ENCODE peak calls at places on chromosomes 16 and 17, in seven cellular contexts. Q is A549, X is GM12878, C is HepG2, M is IMR-90, P is K562, A is H1. U is an unnamed sample.

GRCh38 chr17:47605006-47605405 is 44.7 kb upstream of the KPNB1 start:
- DNase-seq in Q (no peak), C (no peak), X (no peak), A (no peak), M (peak), P (no peak), U (no peak)

GRCh38 chr16:88619859-88620655 is 18.3 kb upstream of the IL17C start:
- DNase-seq in A (no peak), M (peak), C (no peak), Q (no peak), X (no peak), P (no peak), U (no peak)

GRCh38 chr17:49915260-49915659 is 53.7 kb upstream of the DLX4 start:
- DNase-seq in P (no peak), Q (no peak), X (no peak), M (no peak), A (no peak), C (no peak), U (no peak)

GRCh38 chr17:39069114-39069756 is 82.2 kb downstream of the PLXDC1 start:
- DNase-seq in M (peak), C (peak), Q (peak), X (no peak), P (peak), A (no peak), U (no peak)

GRCh38 chr17:60743812-60744211 is 66.2 kb downstream of the BCAS3 start:
- DNase-seq in M (peak), X (no peak), P (no peak), Q (no peak), A (no peak), C (no peak), U (peak)

GRCh38 chr16:29900102-29900887 is at the start of gene ASPHD1:
- DNase-seq in A (peak), Q (peak), M (peak), C (peak), X (no peak), P (peak), U (peak)

GRCh38 chr17:65547253-65547670 is 14.2 kb downstream of the AXIN2 start:
- DNase-seq in A (no peak), P (no peak), X (no peak), Q (no peak), C (peak), M (peak), U (no peak)

GRCh38 chr17:48577946-48578615 is at the start of gene HOXB4:
- DNase-seq in A (no peak), X (peak), C (no peak), Q (no peak), M (peak), P (peak), U (no peak)

GRCh38 chr17:64411999-64412771 is 21.5 kb upstream of the PECAM1 start:
- DNase-seq in Q (no peak), M (no peak), X (no peak), A (peak), P (no peak), C (no peak), U (no peak)

GRCh38 chr16:70701596-70701995 is 15.7 kb upstream of the MTSS2 start:
- DNase-seq in A (no peak), Q (no peak), X (no peak), P (no peak), C (no peak), M (no peak), U (no peak)

GRCh38 chr16:13795131-13795530 is 124.8 kb upstream of the ERCC4 start:
- DNase-seq in Q (no peak), M (no peak), P (no peak), A (no peak), X (no peak), C (no peak), U (no peak)

GRCh38 chr17:16918443-16918842 is 53.5 kb downstream of the TNFRSF13B start:
- DNase-seq in Q (no peak), P (no peak), C (no peak), A (no peak), M (no peak), X (no peak), U (no peak)

GRCh38 chr16:1468456-1468855 is 6.4 kb downstream of the CLCN7 start:
- DNase-seq in X (no peak), M (no peak), P (no peak), A (no peak), C (no peak), Q (no peak), U (no peak)

GRCh38 chr16:88727871-88728270 is 21.6 kb downstream of the CTU2 start:
- DNase-seq in P (no peak), X (no peak), Q (no peak), M (no peak), C (no peak), A (no peak), U (no peak)

GRCh38 chr16:67339453-67339852 is 12.8 kb downstream of the LRRC36 start:
- DNase-seq in M (peak), P (no peak), Q (no peak), C (peak), A (no peak), X (no peak), U (peak)

GRCh38 chr16:80580109-80580832 is 39.5 kb downstream of the DYNLRB2 start:
- DNase-seq in Q (no peak), A (no peak), C (no peak), P (no peak), X (peak), M (peak), U (no peak)

GRCh38 chr16:84367297-84367680 is 1.0 kb upstream of the ATP2C2 start:
- DNase-seq in A (no peak), P (no peak), M (no peak), Q (no peak), X (no peak), C (no peak), U (no peak)

GRCh38 chr17:78777886-78778285 is 4.2 kb downstream of the CYTH1 start:
- DNase-seq in A (no peak), M (no peak), X (no peak), P (no peak), Q (no peak), C (no peak), U (no peak)

GRCh38 chr16:57955572-57955971 is 15.4 kb downstream of the CNGB1 start:
- DNase-seq in M (no peak), Q (peak), X (no peak), P (no peak), A (no peak), C (no peak), U (no peak)

GRCh38 chr17:55264640-55265298 is at the start of gene HLF:
- DNase-seq in M (peak), X (no peak), A (peak), Q (peak), P (peak), C (peak), U (peak)

GRCh38 chr16:50603206-50604064 is 55.2 kb downstream of the NKD1 start:
- DNase-seq in X (no peak), M (no peak), Q (no peak), A (no peak), P (no peak), C (no peak), U (no peak)

GRCh38 chr17:61904094-61904710 is 23.6 kb downstream of the INTS2 start:
- DNase-seq in X (peak), M (no peak), Q (no peak), A (no peak), P (no peak), C (no peak), U (no peak)

GRCh38 chr17:4733073-4733531 is 1.9 kb downstream of the MED11 start:
- DNase-seq in M (no peak), X (no peak), C (peak), Q (no peak), P (no peak), A (no peak), U (no peak)

GRCh38 chr17:47663997-47664941 is 14.6 kb downstream of the KPNB1 start:
- DNase-seq in C (peak), M (peak), P (peak), Q (peak), X (peak), A (no peak), U (peak)

GRCh38 chr17:79101111-79101673 is 26.6 kb downstream of the ENGASE start:
- DNase-seq in Q (no peak), M (no peak), P (no peak), A (no peak), C (no peak), X (no peak), U (no peak)

GRCh38 chr17:80272366-80272765 is 11.7 kb downstream of the RNF213 start:
- DNase-seq in A (no peak), M (no peak), P (no peak), Q (no peak), C (no peak), X (no peak), U (no peak)
- TF ChIP-seq RAD21 in A (no peak), M (no peak), P (no peak), Q (no peak), C (no peak), X (no peak), U (no peak)

GRCh38 chr16:52751035-52751434 is 204.1 kb upstream of the TOX3 start:
- DNase-seq in X (no peak), Q (no peak), A (no peak), P (no peak), C (no peak), M (no peak), U (no peak)

DNA sequence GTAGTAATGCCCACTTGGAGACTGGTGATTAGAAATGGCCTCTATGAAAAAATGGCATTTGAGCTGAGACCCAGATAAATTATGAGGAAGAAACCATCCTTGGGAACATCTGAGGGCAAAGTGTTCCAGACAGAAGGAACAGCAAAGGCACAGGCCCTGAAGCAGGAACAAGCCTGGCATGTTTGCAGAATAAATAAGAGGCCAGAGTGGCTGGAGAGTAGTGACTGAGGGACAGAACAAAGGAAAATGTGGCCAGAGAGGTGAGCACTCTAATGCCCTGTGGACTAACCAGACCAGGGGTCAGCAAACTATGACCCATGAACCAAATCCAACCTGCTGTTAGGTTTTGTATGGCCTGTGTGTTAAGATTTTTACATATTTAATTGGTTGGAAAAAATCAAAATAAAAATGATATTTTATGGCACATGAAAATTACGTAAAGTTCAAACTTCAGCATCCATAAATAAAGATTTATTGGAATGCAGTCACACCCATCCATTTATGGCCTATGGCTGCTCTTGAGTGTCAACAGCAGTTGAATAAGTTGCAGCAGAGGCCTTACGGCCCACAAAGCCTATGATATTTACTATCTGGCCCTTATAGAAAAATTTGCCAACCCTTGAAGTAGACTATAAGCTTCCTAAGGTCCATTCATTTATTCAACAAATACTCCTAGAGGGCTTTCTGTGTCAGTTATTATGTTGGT is 210.0 kb upstream of the TOX3 start:
- DNase-seq in Q (no peak), X (no peak), A (no peak), C (no peak), M (no peak), P (no peak), U (no peak)
- TF ChIP-seq CEBPB in Q (no peak), X (no peak), A (no peak), C (no peak), M (no peak), P (no peak), U (no peak)

GRCh38 chr16:69589434-69590269 is 23.9 kb downstream of the NFAT5 start:
- DNase-seq in C (no peak), A (no peak), P (peak), X (no peak), M (no peak), Q (no peak), U (no peak)
- TF ChIP-seq RAD21 in C (no peak), A (no peak), P (no peak), X (no peak), M (no peak), Q (no peak), U (no peak)

DNA sequence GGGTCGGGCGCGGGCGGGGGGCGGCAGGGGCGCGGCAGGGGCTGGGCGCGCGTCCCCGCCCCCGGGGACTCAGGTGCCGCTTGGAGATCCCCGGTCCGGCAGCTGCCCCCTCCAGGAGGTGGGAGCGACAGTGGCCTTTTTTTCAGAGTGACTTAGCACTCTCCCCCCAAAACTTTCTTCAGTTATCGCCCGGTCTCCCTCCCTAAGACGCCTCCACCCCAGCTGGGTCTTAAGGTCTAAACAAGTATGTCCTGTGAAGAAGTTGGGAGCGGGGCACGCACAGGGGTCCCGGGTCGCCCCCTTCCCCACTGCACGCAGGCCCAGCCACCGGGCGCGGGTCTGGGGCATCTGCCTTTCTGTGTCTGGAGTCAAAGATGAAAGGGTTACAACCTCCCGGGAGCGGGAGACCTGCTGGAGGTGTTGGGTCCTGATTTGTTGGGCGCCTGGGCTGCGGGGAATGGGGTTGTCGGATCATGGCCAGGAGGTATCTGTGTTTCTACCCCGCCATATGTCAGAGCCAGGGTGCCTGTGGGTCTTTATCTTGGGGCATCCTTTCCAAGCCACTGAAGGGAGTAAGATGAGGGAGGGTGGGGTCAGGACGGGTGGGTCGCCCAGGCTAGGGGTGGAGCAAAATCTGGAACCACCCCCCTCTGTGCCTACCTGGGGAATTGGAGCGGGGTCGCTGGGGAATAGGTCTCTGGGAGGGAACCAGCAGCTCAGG is 748 bp downstream of the FMNL1 start:
- DNase-seq in A (no peak), P (peak), X (no peak), M (no peak), Q (no peak), C (no peak), U (no peak)
- TF ChIP-seq CEBPB in A (no peak), P (no peak), X (no peak), M (no peak), Q (no peak), C (no peak), U (no peak)